ENCODE peak calls at places on chromosome 4, in ten cellular contexts. Y is kidney; W is T-helper 2 cell; F is NCI-H1930; T is psoas muscle; N is ovary; C is cerebellum; A is activated T-helper 1 cell treated with anti-CD3 and anti-CD28 coated beads, Interleukin-12 subunit alpha, Interleukin-12 subunit beta, Interleukin-2, Interleukin-4 antibody, amounts not matched to agents 30 ng/mL and 10 ng/mL and 1 ng/mL, durations not matched to agents 14 hours and 24 hours and 36 hours; I is cerebellar cortex; P is H4. U is an unnamed sample.

GRCh38 chr4:8820178-8821102 is 51.2 kb downstream of the HMX1 start:
- DNase-seq in Y (peak; percentile 48), W (no peak), F (no peak), T (no peak), N (no peak), C (no peak), A (no peak), I (no peak), P (no peak), U (no peak)

GRCh38 chr4:81255524-81255923 is 40.5 kb upstream of the PRKG2 start:
- DNase-seq in Y (no peak), W (no peak), F (no peak), T (no peak), N (no peak), C (no peak), A (no peak), I (no peak), P (peak; percentile 6), U (no peak)

GRCh38 chr4:76306882-76307669 is 543 bp downstream of the STBD1 start:
- DNase-seq in Y (peak; percentile 84), W (no peak), F (peak; percentile 51), T (peak; percentile 71), N (peak; percentile 60), C (no peak), A (no peak), I (peak; percentile 7), P (no peak), U (peak; percentile 46)

GRCh38 chr4:181777518-181777917 is 465.7 kb upstream of the TENM3 start:
- DNase-seq in Y (no peak), W (no peak), F (no peak), T (no peak), N (no peak), C (no peak), A (no peak), I (no peak), P (no peak), U (no peak)

GRCh38 chr4:37453361-37454262 is 209.1 kb downstream of the NWD2 start:
- DNase-seq in Y (peak; percentile 85), W (no peak), F (no peak), T (peak; percentile 45), N (no peak), C (peak; percentile 86), A (peak; percentile 36), I (peak; percentile 54), P (peak; percentile 57), U (peak; percentile 66)

GRCh38 chr4:76764251-76764650 is 133.7 kb downstream of the SOWAHB start:
- DNase-seq in Y (no peak), W (no peak), F (no peak), T (no peak), N (no peak), C (no peak), A (no peak), I (no peak), P (no peak), U (no peak)

GRCh38 chr4:14193601-14194000 is 566.1 kb upstream of the BOD1L1 start:
- DNase-seq in Y (no peak), W (no peak), F (no peak), T (no peak), N (no peak), C (no peak), A (no peak), I (no peak), P (no peak), U (no peak)

GRCh38 chr4:88158360-88159136 is at the start of gene ABCG2:
- DNase-seq in Y (peak; percentile 79), W (peak; percentile 19), F (no peak), T (peak; percentile 26), N (peak; percentile 12), C (no peak), A (peak; percentile 46), I (peak; percentile 66), P (peak; percentile 70), U (peak; percentile 23)

GRCh38 chr4:184462724-184463123 is 11.6 kb downstream of the IRF2 start:
- DNase-seq in Y (no peak), W (no peak), F (no peak), T (no peak), N (no peak), C (no peak), A (no peak), I (no peak), P (no peak), U (no peak)

GRCh38 chr4:38123555-38123954 is 163.4 kb downstream of the PTTG2 start:
- DNase-seq in Y (no peak), W (no peak), F (no peak), T (no peak), N (no peak), C (no peak), A (no peak), I (no peak), P (no peak), U (no peak)

GRCh38 chr4:101419324-101420135 is 72.2 kb upstream of the PPP3CA start:
- DNase-seq in Y (no peak), W (no peak), F (no peak), T (no peak), N (no peak), C (no peak), A (no peak), I (peak; percentile 44), P (no peak), U (no peak)

GRCh38 chr4:74608151-74608949 is 163.4 kb downstream of the AREG start:
- DNase-seq in Y (no peak), W (no peak), F (no peak), T (no peak), N (no peak), C (no peak), A (no peak), I (no peak), P (no peak), U (peak; percentile 57)

GRCh38 chr4:104971458-104971857 is 175.2 kb upstream of the TET2 start:
- DNase-seq in Y (no peak), W (no peak), F (no peak), T (no peak), N (no peak), C (no peak), A (no peak), I (no peak), P (no peak), U (peak; percentile 68)

U was measured in RWPE1.